ENCODE peak calls at places on chromosomes 7 and 10, in four cellular contexts. E, G, O and D are unnamed samples.
A peak's percentile ranks its signal among the peaks of the same experiment; 100 is the strongest.

GRCh38 chr7:120797026-120797645 is 60.8 kb downstream of the TSPAN12 start:
- DNase-seq in E (no peak), G (no peak), O (no peak), D (no peak)

GRCh38 chr7:152624218-152624617 is 51.7 kb downstream of the XRCC2 start:
- DNase-seq in E (no peak), G (no peak), O (no peak), D (no peak)

GRCh38 chr10:97651773-97652172 is 11.3 kb downstream of the PI4K2A start:
- DNase-seq in E (no peak), G (no peak), O (peak; percentile 99), D (no peak)

GRCh38 chr10:74202356-74202755 is 51.3 kb downstream of the ADK start:
- DNase-seq in E (no peak), G (no peak), O (no peak), D (no peak)

GRCh38 chr7:121372376-121373024 is 23.6 kb downstream of the FAM3C start:
- DNase-seq in E (no peak), G (no peak), O (no peak), D (no peak)

GRCh38 chr10:130990536-130990935 is 321.0 kb downstream of the TCERG1L start:
- DNase-seq in E (no peak), G (no peak), O (no peak), D (no peak)

GRCh38 chr10:16184911-16185310 is 251.9 kb upstream of the PTER start:
- DNase-seq in E (no peak), G (no peak), O (no peak), D (no peak)

GRCh38 chr7:129612112-129613015 is 844 bp downstream of the NRF1 start:
- DNase-seq in E (peak; percentile 22), G (peak; percentile 46), O (peak; percentile 50), D (peak; percentile 30)

GRCh38 chr7:139252451-139252850 is 21.4 kb downstream of the UBN2 start:
- DNase-seq in E (no peak), G (no peak), O (no peak), D (no peak)